ENCODE peak calls at places on chromosomes 12 and 14, in four cellular contexts. B is H1, T is K562, S is WTC11. H is an unnamed sample.
A peak's percentile ranks its signal among the peaks of the same experiment; 100 is the strongest.

GRCh38 chr12:51405801-51406207 is 14.6 kb upstream of the GALNT6 start:
- DNase-seq in S (no peak), B (no peak), T (no peak), H (peak; percentile 71)

GRCh38 chr14:64444984-64445845 is 20.1 kb upstream of the AKAP5 start:
- DNase-seq in B (no peak), S (no peak), T (no peak), H (peak; percentile 56)

GRCh38 chr14:81406863-81407262 is 6.7 kb upstream of the STON2 start:
- DNase-seq in T (peak; percentile 20), S (no peak), B (no peak), H (no peak)

GRCh38 chr14:100340454-100340813 is 17.3 kb downstream of the SLC25A47 start:
- DNase-seq in S (no peak), B (no peak), T (no peak), H (no peak)

GRCh38 chr14:68358978-68359861 is 433.6 kb downstream of the ZFP36L1 start:
- DNase-seq in T (no peak), B (no peak), S (no peak), H (no peak)

GRCh38 chr14:24389266-24389855 is 9.4 kb upstream of the NYNRIN start:
- DNase-seq in T (no peak), S (no peak), B (no peak), H (no peak)

GRCh38 chr14:74413622-74414021 is 12.4 kb downstream of the SYNDIG1L start:
- DNase-seq in T (no peak), S (no peak), B (no peak), H (no peak)

GRCh38 chr14:74595006-74595735 is 16.9 kb downstream of the LTBP2 start:
- DNase-seq in T (no peak), B (no peak), S (no peak), H (peak; percentile 70)

GRCh38 chr14:67405771-67406170 is 6.2 kb downstream of the PLEK2 start:
- DNase-seq in T (no peak), B (no peak), S (no peak), H (no peak)

GRCh38 chr12:131233737-131234474 is 280.2 kb downstream of the ADGRD1 start:
- DNase-seq in B (no peak), T (no peak), S (no peak), H (no peak)

GRCh38 chr12:1189163-1189562 is 198.1 kb downstream of the ERC1 start:
- DNase-seq in T (no peak), B (no peak), S (no peak), H (no peak)

GRCh38 chr14:100121643-100122480 is 37.6 kb downstream of the DEGS2 start:
- DNase-seq in B (no peak), S (no peak), T (no peak), H (no peak)

GRCh38 chr12:121224591-121224990 is 14.7 kb downstream of the P2RX4 start:
- DNase-seq in S (no peak), T (no peak), B (no peak), H (peak; percentile 11)

GRCh38 chr12:117261267-117261666 is 71.0 kb upstream of the FBXO21 start:
- DNase-seq in B (no peak), S (no peak), T (no peak), H (no peak)

DNA sequence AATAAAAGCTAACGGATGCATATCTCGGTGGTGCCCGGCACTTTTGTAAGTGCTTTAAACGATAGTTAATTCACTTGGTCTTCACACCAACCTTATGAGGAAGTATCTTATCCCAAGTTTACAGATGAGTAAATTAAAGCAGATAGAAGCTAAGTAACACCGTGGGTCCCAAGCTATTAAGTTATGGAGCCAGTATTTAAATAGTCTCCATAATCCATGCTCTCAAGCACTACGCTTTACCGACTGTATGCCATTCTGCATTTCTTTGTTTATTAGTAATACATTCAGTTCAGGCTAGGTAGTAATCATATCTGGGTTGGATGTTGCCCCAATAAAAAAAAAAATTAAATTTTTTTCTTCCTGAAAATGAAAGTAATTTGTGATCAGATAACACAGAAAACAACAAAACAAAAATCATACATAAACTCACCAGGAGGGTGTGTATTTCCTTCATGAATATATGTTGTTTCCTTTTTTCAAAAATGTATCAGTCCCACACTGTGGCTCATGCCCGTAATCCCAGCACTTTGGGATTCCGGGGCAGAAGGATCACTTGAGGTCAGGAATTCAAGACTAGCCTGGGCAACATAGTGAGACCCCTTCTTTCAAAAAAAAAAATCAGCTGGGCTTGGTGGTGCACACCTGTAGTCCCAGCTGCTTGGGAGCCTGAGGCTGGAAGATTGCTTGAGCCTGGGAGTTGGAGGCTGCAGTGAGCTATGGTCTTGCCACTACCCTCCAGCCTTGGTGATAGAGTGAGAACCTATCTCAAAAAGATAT is 1.4 kb upstream of the M6PR start:
- DNase-seq in S (no peak), B (no peak), T (no peak), H (no peak)
- TF ChIP-seq TEAD4 in S (no peak), B (no peak), T (no peak), H (no peak)

GRCh38 chr12:96257550-96258392 is 63.6 kb downstream of the ELK3 start:
- DNase-seq in T (no peak), S (no peak), B (peak; percentile 34), H (no peak)
- TF ChIP-seq TEAD4 in T (no peak), S (no peak), B (no peak), H (no peak)

DNA sequence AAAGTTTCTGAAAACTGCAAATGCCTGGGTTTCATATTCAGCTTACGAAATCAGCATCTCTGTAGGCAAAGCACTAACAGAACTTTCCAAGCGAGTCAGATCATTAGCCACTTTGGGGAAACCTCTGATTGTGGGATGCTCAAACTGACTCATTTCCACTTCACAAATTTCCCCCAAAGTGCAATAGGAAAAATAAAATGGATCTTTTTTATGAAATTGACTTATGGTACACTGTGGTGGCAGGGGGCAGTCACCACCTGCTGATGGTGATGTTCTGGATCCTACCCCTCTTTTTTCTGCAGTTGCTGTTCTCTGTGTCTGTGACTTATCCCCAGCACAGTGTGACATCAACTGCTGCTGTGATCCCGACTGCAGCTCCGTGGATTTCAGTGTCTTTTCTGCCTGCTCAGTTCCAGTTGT is 5.6 kb downstream of the TCTN1 start:
- DNase-seq in T (no peak), B (no peak), S (no peak), H (peak; percentile 26)
- TF ChIP-seq TEAD4 in T (no peak), B (no peak), S (no peak), H (no peak)

GRCh38 chr12:124422142-124422569 is 127.3 kb downstream of the RFLNA start:
- DNase-seq in S (no peak), B (no peak), T (peak; percentile 82), H (no peak)

GRCh38 chr12:124419292-124420040 is 124.6 kb downstream of the RFLNA start:
- DNase-seq in T (no peak), B (no peak), S (no peak), H (no peak)

GRCh38 chr12:124420041-124420765 is 125.3 kb downstream of the RFLNA start:
- DNase-seq in S (no peak), B (no peak), T (no peak), H (no peak)

GRCh38 chr12:124422570-124423523 is 128.0 kb downstream of the RFLNA start:
- DNase-seq in T (peak; percentile 95), B (no peak), S (no peak), H (peak; percentile 97)

GRCh38 chr12:124420972-124421674 is 126.2 kb downstream of the RFLNA start:
- DNase-seq in T (no peak), B (no peak), S (no peak), H (peak; percentile 90)
- TF ChIP-seq TEAD4 in T (no peak), B (no peak), S (no peak), H (no peak)

GRCh38 chr12:3294481-3294911 is 196.5 kb upstream of the PRMT8 start:
- DNase-seq in T (no peak), B (no peak), S (no peak), H (peak; percentile 92)
- TF ChIP-seq TEAD4 in T (no peak), B (no peak), S (no peak), H (no peak)

GRCh38 chr14:65472189-65472588 is 59.7 kb downstream of the FUT8 start:
- DNase-seq in T (no peak), B (no peak), S (peak; percentile 16), H (no peak)

GRCh38 chr14:65470404-65470880 is 57.9 kb downstream of the FUT8 start:
- DNase-seq in S (peak; percentile 38), T (no peak), B (no peak), H (peak; percentile 49)

GRCh38 chr14:65476290-65476941 is 63.9 kb downstream of the FUT8 start:
- DNase-seq in S (no peak), T (no peak), B (no peak), H (no peak)

GRCh38 chr14:65469903-65470302 is 57.4 kb downstream of the FUT8 start:
- DNase-seq in B (no peak), T (no peak), S (peak; percentile 20), H (no peak)

DNA sequence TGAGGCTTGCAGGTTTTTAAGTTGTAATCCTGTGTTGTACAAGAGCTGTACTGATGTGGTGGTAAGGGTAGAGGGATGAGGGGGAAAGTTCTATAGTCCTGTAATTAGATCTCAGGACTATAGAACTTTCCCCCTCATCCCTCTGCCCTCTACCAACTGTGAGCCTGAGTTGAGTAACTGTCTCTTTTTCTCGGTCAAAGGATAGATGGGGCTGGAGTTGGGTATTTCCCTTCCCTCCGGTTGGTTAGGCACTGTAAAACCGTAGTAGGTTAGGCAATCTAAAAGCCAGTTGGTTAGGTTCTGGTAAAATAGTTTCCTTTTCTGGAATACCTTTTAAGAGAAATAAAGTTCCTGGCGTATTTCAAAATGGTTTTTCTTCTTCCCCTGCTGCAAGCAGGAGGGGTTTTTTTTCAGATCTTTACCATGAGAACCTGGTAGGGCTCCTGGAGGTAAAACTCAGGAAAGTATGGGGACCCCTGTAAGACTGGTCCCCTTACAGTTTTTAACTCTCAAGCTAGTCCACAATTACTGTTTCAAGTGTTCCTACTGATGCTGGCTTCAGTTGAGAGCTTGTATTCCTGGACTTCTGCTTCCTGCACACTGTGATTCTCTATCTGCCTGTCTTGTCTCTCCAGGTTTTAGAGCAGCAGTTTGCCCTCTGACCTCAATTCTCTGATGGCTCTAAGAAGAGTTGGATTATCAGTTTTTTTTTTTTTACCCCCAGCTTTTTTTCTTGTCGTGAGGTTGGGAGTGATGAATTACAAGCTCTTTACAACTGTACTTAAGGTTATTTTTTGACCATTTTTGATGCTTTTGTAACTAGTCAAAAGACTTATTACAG is 58.7 kb downstream of the FUT8 start:
- DNase-seq in T (peak; percentile 8), S (no peak), B (no peak), H (no peak)
- TF ChIP-seq TEAD4 in T (no peak), S (no peak), B (no peak), H (no peak)

H was measured in SK-N-SH.